ENCODE peak calls at places on chromosomes 6 and 20, in five cellular contexts. One of them, this sample, is unnamed.

GRCh38 chr6:19301980-19302379 is 535.2 kb upstream of the ID4 start:
- DNase-seq in NCI-H1092: peak
- DNase-seq in NCI-H1694 treated with DMSO at 0.1 percent for 48 hours: no peak
- DNase-seq in NCI-H510A treated with DMSO at 0.1 percent for 48 hours: peak
- DNase-seq in occipital lobe: no peak
- DNase-seq in this sample: no peak

GRCh38 chr20:34570859-34571306 is 12.4 kb downstream of the MAP1LC3A start:
- DNase-seq in NCI-H510A treated with DMSO at 0.1 percent for 48 hours: no peak
- DNase-seq in occipital lobe: no peak
- DNase-seq in NCI-H1694 treated with DMSO at 0.1 percent for 48 hours: no peak
- DNase-seq in NCI-H1092: no peak
- DNase-seq in this sample: no peak

GRCh38 chr6:50815436-50816114 is 3.1 kb upstream of the TFAP2B start:
- DNase-seq in occipital lobe: no peak
- DNase-seq in NCI-H1694 treated with DMSO at 0.1 percent for 48 hours: no peak
- DNase-seq in NCI-H510A treated with DMSO at 0.1 percent for 48 hours: no peak
- DNase-seq in NCI-H1092: no peak
- DNase-seq in this sample: no peak

GRCh38 chr6:133547136-133547535 is 306.0 kb downstream of the EYA4 start:
- DNase-seq in NCI-H510A treated with DMSO at 0.1 percent for 48 hours: no peak
- DNase-seq in NCI-H1092: no peak
- DNase-seq in NCI-H1694 treated with DMSO at 0.1 percent for 48 hours: no peak
- DNase-seq in occipital lobe: no peak
- DNase-seq in this sample: no peak

GRCh38 chr20:44954198-44954597 is 6.0 kb downstream of the TOMM34 start:
- DNase-seq in NCI-H510A treated with DMSO at 0.1 percent for 48 hours: no peak
- DNase-seq in NCI-H1092: no peak
- DNase-seq in NCI-H1694 treated with DMSO at 0.1 percent for 48 hours: no peak
- DNase-seq in occipital lobe: no peak
- DNase-seq in this sample: no peak

GRCh38 chr6:47727391-47727790 is 29.0 kb downstream of the ADGRF4 start:
- DNase-seq in NCI-H1694 treated with DMSO at 0.1 percent for 48 hours: no peak
- DNase-seq in NCI-H510A treated with DMSO at 0.1 percent for 48 hours: no peak
- DNase-seq in NCI-H1092: no peak
- DNase-seq in occipital lobe: no peak
- DNase-seq in this sample: no peak

GRCh38 chr6:154403803-154404202 is 47.2 kb upstream of the IPCEF1 start:
- DNase-seq in NCI-H510A treated with DMSO at 0.1 percent for 48 hours: no peak
- DNase-seq in NCI-H1694 treated with DMSO at 0.1 percent for 48 hours: no peak
- DNase-seq in NCI-H1092: peak
- DNase-seq in occipital lobe: no peak
- DNase-seq in this sample: no peak

GRCh38 chr6:30724906-30725667 is 4.9 kb downstream of the TUBB start:
- DNase-seq in NCI-H510A treated with DMSO at 0.1 percent for 48 hours: no peak
- DNase-seq in occipital lobe: no peak
- DNase-seq in NCI-H1694 treated with DMSO at 0.1 percent for 48 hours: no peak
- DNase-seq in NCI-H1092: no peak
- DNase-seq in this sample: no peak

GRCh38 chr6:153787341-153787606 is 251.8 kb upstream of the OPRM1 start:
- DNase-seq in NCI-H510A treated with DMSO at 0.1 percent for 48 hours: no peak
- DNase-seq in NCI-H1694 treated with DMSO at 0.1 percent for 48 hours: no peak
- DNase-seq in NCI-H1092: no peak
- DNase-seq in occipital lobe: no peak
- DNase-seq in this sample: no peak

GRCh38 chr6:44116643-44117382 is 10.4 kb downstream of the MRPL14 start:
- DNase-seq in occipital lobe: no peak
- DNase-seq in NCI-H510A treated with DMSO at 0.1 percent for 48 hours: no peak
- DNase-seq in NCI-H1092: no peak
- DNase-seq in NCI-H1694 treated with DMSO at 0.1 percent for 48 hours: no peak
- DNase-seq in this sample: no peak

GRCh38 chr6:138275976-138276375 is 57.7 kb upstream of the PBOV1 start:
- DNase-seq in occipital lobe: no peak
- DNase-seq in NCI-H510A treated with DMSO at 0.1 percent for 48 hours: no peak
- DNase-seq in NCI-H1092: no peak
- DNase-seq in NCI-H1694 treated with DMSO at 0.1 percent for 48 hours: no peak
- DNase-seq in this sample: no peak

GRCh38 chr20:19661717-19662637 is 96.1 kb upstream of the RIN2 start:
- DNase-seq in NCI-H1092: peak
- DNase-seq in NCI-H510A treated with DMSO at 0.1 percent for 48 hours: peak
- DNase-seq in NCI-H1694 treated with DMSO at 0.1 percent for 48 hours: peak
- DNase-seq in occipital lobe: peak
- DNase-seq in this sample: peak

GRCh38 chr6:45586216-45587171 is 208.8 kb upstream of the SUPT3H start:
- DNase-seq in NCI-H510A treated with DMSO at 0.1 percent for 48 hours: no peak
- DNase-seq in NCI-H1694 treated with DMSO at 0.1 percent for 48 hours: no peak
- DNase-seq in occipital lobe: no peak
- DNase-seq in NCI-H1092: no peak
- DNase-seq in this sample: no peak

GRCh38 chr6:163354779-163355431 is 59.6 kb upstream of the QKI start:
- DNase-seq in NCI-H1092: no peak
- DNase-seq in occipital lobe: peak
- DNase-seq in NCI-H1694 treated with DMSO at 0.1 percent for 48 hours: no peak
- DNase-seq in NCI-H510A treated with DMSO at 0.1 percent for 48 hours: no peak
- DNase-seq in this sample: no peak